ENCODE peak calls at places on chromosomes 4 and X, in five cellular contexts. J, X, Y, D and K are unnamed samples.

GRCh38 chrX:27918799-27919198 is 62.5 kb downstream of the DCAF8L1 start:
- DNase-seq in X (no peak), Y (no peak), D (no peak), J (no peak), K (no peak)

GRCh38 chrX:41087219-41087618 is 2.0 kb downstream of the USP9X start:
- DNase-seq in J (no peak), D (no peak), X (no peak), Y (no peak), K (no peak)

GRCh38 chrX:12489341-12489740 is 301.9 kb upstream of the PRPS2 start:
- DNase-seq in Y (no peak), J (no peak), D (no peak), X (no peak), K (no peak)

GRCh38 chrX:54048413-54048812 is 4.1 kb upstream of the PHF8 start:
- DNase-seq in J (no peak), D (no peak), Y (no peak), X (no peak), K (no peak)

GRCh38 chrX:120309873-120310730 is 1.2 kb downstream of the TMEM255A start:
- DNase-seq in D (peak; percentile 60), Y (no peak), X (no peak), J (peak; percentile 71), K (no peak)

GRCh38 chrX:125203737-125204578 is 115.7 kb upstream of the TEX13C start:
- DNase-seq in J (no peak), Y (no peak), X (no peak), D (no peak), K (no peak)

GRCh38 chr4:173171987-173172386 is 3.4 kb downstream of the GALNT7 start:
- DNase-seq in X (no peak), D (no peak), Y (no peak), J (no peak), K (no peak)

GRCh38 chrX:99353412-99353811 is 1056.7 kb downstream of the PCDH19 start:
- DNase-seq in J (no peak), Y (no peak), X (no peak), D (no peak), K (no peak)

GRCh38 chr4:149121015-149121404 is 678.8 kb upstream of the NR3C2 start:
- DNase-seq in J (no peak), D (no peak), Y (no peak), X (no peak), K (no peak)

GRCh38 chrX:71178908-71179307 is 34.3 kb downstream of the NLGN3 start:
- DNase-seq in Y (no peak), D (peak; percentile 63), J (no peak), X (peak; percentile 44), K (peak; percentile 48)

GRCh38 chr4:114281561-114281960 is 302.1 kb upstream of the ARSJ start:
- DNase-seq in X (no peak), D (no peak), Y (no peak), J (no peak), K (no peak)

GRCh38 chr4:121788896-121789295 is 12.2 kb upstream of the EXOSC9 start:
- DNase-seq in Y (no peak), D (no peak), J (no peak), X (no peak), K (no peak)

GRCh38 chr4:129929052-129929451 is 833.1 kb downstream of the C4orf33 start:
- DNase-seq in X (no peak), J (no peak), Y (no peak), D (no peak), K (no peak)

GRCh38 chr4:15961778-15962510 is 1.0 kb downstream of the FGFBP2 start:
- DNase-seq in X (no peak), Y (no peak), J (no peak), D (no peak), K (no peak)

GRCh38 chrX:119753639-119754257 is 4.6 kb upstream of the SOWAHD start:
- DNase-seq in J (peak; percentile 64), Y (no peak), X (peak; percentile 15), D (no peak), K (no peak)

DNA sequence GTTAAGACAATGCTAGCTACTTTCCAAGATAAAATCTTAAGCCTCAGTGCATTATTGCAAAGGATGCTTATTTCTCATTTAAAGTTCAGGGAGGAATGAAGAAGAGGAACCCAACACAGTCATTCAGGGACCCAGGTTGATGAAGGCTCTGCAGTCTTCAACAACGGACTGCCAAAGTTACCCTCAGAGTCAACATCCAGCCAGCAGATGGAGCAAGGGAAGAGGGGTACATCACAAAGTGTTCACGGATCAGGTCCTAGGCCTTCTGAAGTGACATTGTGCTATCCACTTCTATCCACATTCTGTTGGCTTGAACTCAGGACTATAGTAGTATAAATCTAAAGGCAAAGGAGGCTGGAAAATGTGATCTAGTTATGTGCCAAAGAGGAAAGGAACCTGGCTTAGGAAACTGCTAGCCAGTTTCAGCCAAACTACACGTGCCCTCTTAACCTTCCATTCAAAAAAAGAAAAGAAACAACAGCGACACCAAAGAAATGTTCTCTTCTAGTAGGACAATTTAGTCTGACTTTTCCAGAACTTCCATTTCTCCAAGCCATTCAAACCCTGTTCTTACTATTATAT is 28.8 kb downstream of the NKX6-1 start:
- DNase-seq in X (no peak), J (no peak), Y (no peak), D (no peak), K (no peak)
- TF ChIP-seq CTCF in X (no peak), J (no peak), Y (no peak), D (no peak), K (no peak)

GRCh38 chrX:21912220-21912619 is 28.3 kb upstream of the SMS start:
- DNase-seq in X (no peak), D (no peak), Y (no peak), J (no peak), K (no peak)
- H3K27ac ChIP-seq in X (no peak overlapping the region), D (no peak overlapping the region), Y (no peak overlapping the region), J (no peak overlapping the region), K (no peak overlapping the region)

GRCh38 chrX:19881559-19881958 is 5.8 kb downstream of the SH3KBP1 start:
- DNase-seq in Y (no peak), D (no peak), X (no peak), J (no peak), K (no peak)

GRCh38 chrX:19876962-19877361 is 10.4 kb downstream of the SH3KBP1 start:
- DNase-seq in X (no peak), J (no peak), D (no peak), Y (no peak), K (no peak)

GRCh38 chrX:19879742-19880378 is 7.5 kb downstream of the SH3KBP1 start:
- DNase-seq in X (no peak), D (no peak), J (no peak), Y (no peak), K (no peak)

GRCh38 chrX:19877431-19877830 is 10.0 kb downstream of the SH3KBP1 start:
- DNase-seq in J (no peak), D (no peak), Y (no peak), X (no peak), K (no peak)

DNA sequence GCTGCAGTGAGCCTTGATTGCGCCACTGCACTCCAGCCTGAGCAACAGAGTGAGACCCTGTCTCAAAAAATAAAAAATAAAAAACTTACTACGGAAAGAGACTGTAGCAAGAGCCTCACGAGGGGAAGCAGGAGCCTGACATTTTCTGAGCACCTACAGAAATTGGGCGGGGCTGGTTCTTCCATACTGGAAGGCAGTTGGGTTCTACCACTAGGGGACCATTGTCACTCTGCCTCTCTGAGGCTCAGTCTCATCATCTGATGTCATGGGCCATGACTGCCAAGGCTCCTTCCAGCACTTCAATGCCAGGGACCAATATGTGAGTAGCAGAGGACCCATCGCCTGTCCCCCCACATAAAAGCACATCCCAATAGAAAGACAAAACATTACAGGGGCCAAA is 8.2 kb downstream of the SH3KBP1 start:
- DNase-seq in D (no peak), Y (no peak), X (no peak), J (no peak), K (no peak)
- H3K9me3 ChIP-seq in D (no peaks in the 10 kb centered on the region), Y (no peaks in the 10 kb centered on the region), X (no peaks in the 10 kb centered on the region), J (no peaks in the 10 kb centered on the region), K (no peaks in the 10 kb centered on the region)

DNA sequence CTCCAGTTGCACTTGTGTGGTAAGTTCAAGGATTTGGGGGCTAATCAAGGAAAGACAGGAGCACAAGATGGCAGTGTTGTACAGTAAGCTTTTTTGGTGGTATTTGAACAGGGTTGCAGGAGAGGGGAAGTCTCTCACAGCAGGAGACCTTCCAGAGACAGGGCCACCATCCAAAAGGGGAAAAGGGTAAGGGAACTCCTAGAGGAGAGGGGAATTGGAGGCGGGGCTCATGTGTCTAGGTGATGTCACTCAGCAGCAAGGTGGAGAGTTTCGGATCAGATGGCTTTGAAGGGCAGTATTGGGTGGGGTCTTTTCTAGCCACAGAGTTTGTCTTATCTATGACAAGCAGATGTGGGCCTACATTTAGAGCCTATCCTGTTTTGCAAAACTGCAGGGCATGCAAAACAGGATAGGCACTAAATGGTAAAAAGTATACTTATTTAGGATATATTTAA is 13.4 kb upstream of the RNF175 start:
- DNase-seq in Y (no peak), D (no peak), J (no peak), X (no peak), K (no peak)
- TF ChIP-seq CTCF in Y (no peak), D (no peak), J (no peak), X (no peak), K (no peak)

GRCh38 chr4:1022051-1022738 is 10.8 kb downstream of the FGFRL1 start:
- DNase-seq in J (no peak), D (no peak), Y (no peak), X (no peak), K (no peak)

GRCh38 chr4:1023895-1024740 is 12.7 kb downstream of the FGFRL1 start:
- DNase-seq in D (no peak), Y (no peak), J (no peak), X (no peak), K (no peak)

GRCh38 chr4:1021386-1022050 is 10.1 kb downstream of the FGFRL1 start:
- DNase-seq in X (no peak), D (no peak), J (no peak), Y (no peak), K (no peak)

GRCh38 chr4:1023241-1023640 is 11.8 kb downstream of the FGFRL1 start:
- DNase-seq in Y (no peak), D (no peak), J (no peak), X (no peak), K (no peak)

GRCh38 chr4:1022739-1023066 is 11.3 kb downstream of the FGFRL1 start:
- DNase-seq in J (no peak), X (no peak), Y (no peak), D (no peak), K (no peak)
- H3K27ac ChIP-seq in J (no peak overlapping the region), X (no peak overlapping the region), Y (no peak overlapping the region), D (no peak overlapping the region), K (no peak overlapping the region)

DNA sequence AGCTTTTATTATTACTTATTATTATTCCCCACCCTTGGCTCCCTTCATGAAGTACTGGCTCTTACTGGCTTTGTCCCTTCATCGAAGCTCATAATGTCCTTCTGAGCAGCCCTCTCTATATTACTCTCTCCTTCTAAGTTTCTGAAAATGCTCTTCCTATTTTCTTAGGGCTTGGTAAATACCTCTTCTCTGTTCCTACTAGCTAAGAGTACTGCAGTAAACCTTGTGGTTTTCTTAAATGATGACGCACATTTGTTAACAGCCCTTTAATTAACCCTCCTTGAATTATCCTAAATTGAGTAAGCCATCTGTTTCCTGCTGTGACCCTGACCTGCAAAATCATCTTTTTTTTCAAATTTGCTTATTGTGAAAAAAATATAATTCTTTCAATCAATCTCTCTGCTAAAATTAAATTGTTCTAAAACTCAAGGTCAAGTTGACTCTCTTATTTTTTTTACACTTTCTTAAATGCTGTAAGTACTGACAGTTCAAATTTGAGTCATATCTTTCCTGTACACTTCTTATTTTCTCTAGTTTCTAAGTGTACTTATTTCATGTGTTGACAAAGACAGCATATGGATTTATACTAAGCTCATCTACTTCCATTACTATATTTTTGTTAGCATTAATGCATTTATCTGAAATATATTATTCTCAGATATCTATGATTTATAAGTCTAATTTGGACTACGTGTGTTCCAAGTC is 148.9 kb downstream of the ADAM29 start:
- DNase-seq in X (no peak), J (no peak), Y (no peak), D (no peak), K (no peak)
- H3K9me3 ChIP-seq in X (peaks cover 6% of the 10 kb centered on the region), J (no peaks in the 10 kb centered on the region), Y (no peaks in the 10 kb centered on the region), D (no peaks in the 10 kb centered on the region), K (no peaks in the 10 kb centered on the region)